ENCODE peak calls at places on chromosomes 3 and 15, in ten cellular contexts. O is CD8-positive, alpha-beta T cell; Z is HuH-7; D is SK-MEL-5; Q is endothelial cell; K is germinal center; W is stimulated activated CD4-positive, alpha-beta T cell treated with anti-CD3 and anti-CD28 coated beads, Interleukin-15, amount 100 ng/mL, for 24 hours; T is cardiac muscle cell; Y is stimulated activated naive B cell treated with anti-CD40 and anti-IgM and Interleukin-4, amounts not matched to agents 10 μg/mL and 1 μg/mL and 100 μg/mL, for 72 hours; I is NCI-H345. M is an unnamed sample.

GRCh38 chr3:99532246-99532645 is 106.1 kb upstream of the COL8A1 start:
- DNase-seq in O (no peak), Z (peak), D (peak), Q (peak), K (no peak), W (peak), T (peak), Y (no peak), I (no peak), M (no peak)

GRCh38 chr3:129756871-129757270 is 136.6 kb downstream of the TMCC1 start:
- DNase-seq in O (no peak), Z (no peak), D (no peak), Q (no peak), K (no peak), W (no peak), T (peak), Y (no peak), I (no peak), M (no peak)

GRCh38 chr3:10492351-10493201 is 12.8 kb downstream of the ATP2B2 start:
- DNase-seq in O (no peak), Z (no peak), D (no peak), Q (no peak), K (no peak), W (no peak), T (no peak), Y (no peak), I (no peak), M (no peak)

GRCh38 chr3:159782724-159783421 is 205.8 kb upstream of the IL12A start:
- DNase-seq in O (no peak), Z (no peak), D (no peak), Q (no peak), K (no peak), W (no peak), T (no peak), Y (no peak), I (peak), M (no peak)

GRCh38 chr3:113536627-113537101 is 4.3 kb downstream of the SIDT1 start:
- DNase-seq in O (no peak), Z (no peak), D (no peak), Q (no peak), K (no peak), W (no peak), T (peak), Y (no peak), I (no peak), M (no peak)

GRCh38 chr3:114792159-114792918 is 354.7 kb downstream of the ZBTB20 start:
- DNase-seq in O (no peak), Z (no peak), D (no peak), Q (no peak), K (no peak), W (no peak), T (no peak), Y (no peak), I (no peak), M (no peak)

GRCh38 chr15:56754993-56755392 is 21.7 kb upstream of the ZNF280D start:
- DNase-seq in O (no peak), Z (no peak), D (no peak), Q (no peak), K (no peak), W (no peak), T (no peak), Y (no peak), I (no peak), M (no peak)

GRCh38 chr15:47244361-47244760 is 472.9 kb upstream of the SEMA6D start:
- DNase-seq in O (no peak), Z (no peak), D (no peak), Q (no peak), K (no peak), W (no peak), T (no peak), Y (no peak), I (no peak), M (no peak)

GRCh38 chr3:114442251-114442650 is 148.4 kb downstream of the TIGIT start:
- DNase-seq in O (no peak), Z (no peak), D (no peak), Q (no peak), K (no peak), W (no peak), T (peak), Y (no peak), I (no peak), M (no peak)